ENCODE peak calls at places on chromosome 10, in six cellular contexts. N is RWPE1, R is GM10248, Y is cardiac muscle cell, M is GM23248, Q is endothelial cell. P is an unnamed sample.

GRCh38 chr10:8229153-8229552 is 174.7 kb downstream of the GATA3 start:
- DNase-seq in Y (no peak), Q (no peak), N (no peak), M (no peak), R (no peak), P (no peak)

GRCh38 chr10:94183666-94184264 is 179.0 kb downstream of the NOC3L start:
- DNase-seq in Y (no peak), Q (no peak), M (peak), R (no peak), N (peak), P (no peak)

GRCh38 chr10:22017283-22018020 is 13.9 kb upstream of the DNAJC1 start:
- DNase-seq in R (no peak), N (no peak), M (no peak), Y (no peak), Q (no peak), P (no peak)

GRCh38 chr10:11861341-11861740 is 38.2 kb downstream of the PROSER2 start:
- DNase-seq in Q (no peak), N (no peak), M (no peak), R (no peak), Y (no peak), P (no peak)

GRCh38 chr10:110504111-110504735 is 6.5 kb downstream of the DUSP5 start:
- DNase-seq in Q (no peak), R (peak), M (peak), N (no peak), Y (no peak), P (peak)

GRCh38 chr10:18100664-18101063 is 39.6 kb upstream of the CACNB2 start:
- DNase-seq in N (no peak), Q (no peak), M (peak), R (no peak), Y (no peak), P (no peak)

GRCh38 chr10:71156436-71156835 is 55.9 kb upstream of the UNC5B start:
- DNase-seq in Y (no peak), R (no peak), Q (no peak), M (no peak), N (no peak), P (no peak)

GRCh38 chr10:6593140-6593740 is 13.2 kb upstream of the PRKCQ start:
- DNase-seq in Y (no peak), M (no peak), N (peak), R (no peak), Q (no peak), P (no peak)

GRCh38 chr10:75404335-75405200 is 3.0 kb upstream of the ZNF503 start:
- DNase-seq in M (no peak), Q (peak), N (no peak), R (peak), Y (peak), P (no peak)

GRCh38 chr10:42943025-42943818 is 133.6 kb upstream of the RET start:
- DNase-seq in Y (no peak), Q (no peak), M (no peak), R (no peak), N (no peak), P (no peak)

GRCh38 chr10:11563936-11564335 is 47.5 kb downstream of the USP6NL start:
- DNase-seq in N (no peak), R (no peak), Y (no peak), M (no peak), Q (no peak), P (no peak)

GRCh38 chr10:4914213-4914850 is 48.9 kb upstream of the AKR1C1 start:
- DNase-seq in M (no peak), R (no peak), Q (no peak), Y (no peak), N (no peak), P (no peak)

GRCh38 chr10:43002596-43002995 is 74.3 kb upstream of the RET start:
- DNase-seq in N (no peak), Y (no peak), R (no peak), Q (no peak), M (no peak), P (no peak)

GRCh38 chr10:133292919-133293809 is 15.5 kb downstream of the TUBGCP2 start:
- DNase-seq in M (peak), Y (no peak), N (peak), R (no peak), Q (no peak), P (no peak)

GRCh38 chr10:30697806-30698205 is 68.3 kb upstream of the LYZL2 start:
- DNase-seq in Y (no peak), R (no peak), M (no peak), Q (no peak), N (no peak), P (no peak)

GRCh38 chr10:79021331-79021907 is 47.3 kb upstream of the ZMIZ1 start:
- DNase-seq in M (no peak), Y (no peak), Q (no peak), R (no peak), N (no peak), P (no peak)

GRCh38 chr10:6173203-6173602 is 29.5 kb upstream of the PFKFB3 start:
- DNase-seq in N (no peak), R (no peak), Q (peak), Y (peak), M (no peak), P (no peak)

GRCh38 chr10:23512355-23513058 is 73.6 kb downstream of the OTUD1 start:
- DNase-seq in Q (no peak), N (peak), R (no peak), Y (no peak), M (peak), P (no peak)

GRCh38 chr10:66680886-66681285 is 244.9 kb upstream of the LRRTM3 start:
- DNase-seq in N (no peak), Q (no peak), Y (no peak), R (no peak), M (no peak), P (no peak)

GRCh38 chr10:116787893-116788665 is 45.7 kb upstream of the HSPA12A start:
- DNase-seq in Q (peak), R (peak), Y (peak), M (peak), N (peak), P (peak)

GRCh38 chr10:44864042-44864436 is 47.1 kb upstream of the TMEM72 start:
- DNase-seq in M (peak), Y (peak), N (no peak), R (no peak), Q (no peak), P (peak)

GRCh38 chr10:116385994-116386809 is 41.4 kb upstream of the PNLIPRP3 start:
- DNase-seq in Y (peak), R (no peak), N (peak), Q (peak), M (peak), P (no peak)

GRCh38 chr10:129602938-129603520 is 136.0 kb downstream of the MGMT start:
- DNase-seq in Q (no peak), M (no peak), R (no peak), Y (no peak), N (no peak), P (no peak)

GRCh38 chr10:100485336-100485735 is 22.5 kb downstream of the WNT8B start:
- DNase-seq in R (no peak), N (no peak), M (no peak), Q (no peak), Y (no peak), P (no peak)

GRCh38 chr10:74640134-74640533 is 186.3 kb upstream of the KAT6B start:
- DNase-seq in N (no peak), M (no peak), Y (no peak), Q (no peak), R (no peak), P (no peak)

GRCh38 chr10:43437141-43437860 is 390 bp downstream of the ZNF487 start:
- DNase-seq in M (peak), Q (no peak), Y (no peak), R (no peak), N (peak), P (no peak)

GRCh38 chr10:97849101-97849490 is 547 bp upstream of the GOLGA7B start:
- DNase-seq in M (no peak), N (peak), Q (no peak), Y (no peak), R (no peak), P (no peak)

GRCh38 chr10:44334621-44335184 is 50.2 kb downstream of the CXCL12 start:
- DNase-seq in M (peak), R (no peak), Y (no peak), N (no peak), Q (no peak), P (no peak)

GRCh38 chr10:68406111-68406814 is 814 bp downstream of the RUFY2 start:
- DNase-seq in M (peak), R (peak), Q (peak), Y (peak), N (peak), P (peak)

GRCh38 chr10:51242393-51242792 is 168.1 kb downstream of the PRKG1 start:
- DNase-seq in M (no peak), R (no peak), Y (no peak), Q (no peak), N (no peak), P (no peak)

GRCh38 chr10:97676770-97677581 is 10.1 kb downstream of the AVPI1 start:
- DNase-seq in Q (no peak), R (peak), M (peak), Y (peak), N (peak), P (peak)

GRCh38 chr10:97805960-97806359 is 34.2 kb upstream of the SFRP5 start:
- DNase-seq in R (no peak), Y (no peak), Q (no peak), M (no peak), N (no peak), P (no peak)

GRCh38 chr10:93461807-93462178 is 20.3 kb downstream of the MYOF start:
- DNase-seq in R (no peak), N (peak), Q (no peak), Y (no peak), M (peak), P (no peak)

P was measured in testis.